ENCODE peak calls at places on chromosomes 5 and 9, in seven cellular contexts. C is psoas muscle; K is left ventricle myocardium superior; H is activated CD8-positive, alpha-beta memory T cell treated with anti-CD3 and anti-CD28 coated beads for 24 hours; Y is fibroblast of lung; B is KG1; W is mesothelial cell of epicardium. F is an unnamed sample.

GRCh38 chr5:98454904-98455303 is 318.6 kb upstream of the RGMB start:
- DNase-seq in C (no peak), K (no peak), H (no peak), Y (peak), B (no peak), W (no peak), F (no peak)

GRCh38 chr5:65482727-65483473 is 1.2 kb upstream of the ADAMTS6 start:
- DNase-seq in C (no peak), K (no peak), H (no peak), Y (peak), B (peak), W (no peak), F (no peak)

GRCh38 chr9:37144762-37145161 is 24.4 kb downstream of the ZCCHC7 start:
- DNase-seq in C (no peak), K (no peak), H (no peak), Y (peak), B (no peak), W (no peak), F (no peak)

GRCh38 chr5:67549263-67549551 is 352.6 kb upstream of the CD180 start:
- DNase-seq in C (no peak), K (no peak), H (no peak), Y (no peak), B (no peak), W (no peak), F (no peak)

GRCh38 chr5:153402550-153402949 is 87.9 kb upstream of the GRIA1 start:
- DNase-seq in C (no peak), K (no peak), H (no peak), Y (no peak), B (no peak), W (no peak), F (no peak)

GRCh38 chr5:17306726-17307091 is 89.3 kb downstream of the BASP1 start:
- DNase-seq in C (no peak), K (no peak), H (no peak), Y (no peak), B (no peak), W (no peak), F (no peak)

GRCh38 chr5:139726248-139726647 is 69.4 kb upstream of the PSD2 start:
- DNase-seq in C (no peak), K (no peak), H (no peak), Y (no peak), B (no peak), W (no peak), F (no peak)

GRCh38 chr5:17024686-17025180 is 88.6 kb upstream of the MYO10 start:
- DNase-seq in C (no peak), K (no peak), H (no peak), Y (peak), B (no peak), W (no peak), F (no peak)

GRCh38 chr9:89817186-89817960 is 212.6 kb downstream of the GADD45G start:
- DNase-seq in C (no peak), K (peak), H (no peak), Y (no peak), B (no peak), W (peak), F (no peak)

GRCh38 chr5:146643805-146644204 is 127.8 kb upstream of the GPR151 start:
- DNase-seq in C (no peak), K (no peak), H (no peak), Y (no peak), B (no peak), W (no peak), F (no peak)

GRCh38 chr9:81083821-81084512 is 605.4 kb downstream of the TLE1 start:
- DNase-seq in C (no peak), K (no peak), H (no peak), Y (peak), B (no peak), W (no peak), F (no peak)

GRCh38 chr9:135920973-135921585 is 13.7 kb upstream of the CAMSAP1 start:
- DNase-seq in C (peak), K (no peak), H (no peak), Y (no peak), B (no peak), W (no peak), F (no peak)

GRCh38 chr5:177095088-177095669 is 8.5 kb downstream of the FGFR4 start:
- DNase-seq in C (no peak), K (no peak), H (no peak), Y (no peak), B (no peak), W (no peak), F (no peak)

GRCh38 chr9:127318651-127319167 is 54.1 kb downstream of the GARNL3 start:
- DNase-seq in C (no peak), K (peak), H (no peak), Y (no peak), B (no peak), W (no peak), F (no peak)

GRCh38 chr9:125329978-125330377 is 68.4 kb downstream of the GAPVD1 start:
- DNase-seq in C (no peak), K (no peak), H (no peak), Y (no peak), B (no peak), W (no peak), F (no peak)

GRCh38 chr5:72126796-72127195 is 19.5 kb downstream of the MAP1B start:
- DNase-seq in C (no peak), K (no peak), H (no peak), Y (no peak), B (no peak), W (no peak), F (no peak)

GRCh38 chr5:151079838-151080619 is 805 bp downstream of the TNIP1 start:
- DNase-seq in C (no peak), K (no peak), H (no peak), Y (peak), B (no peak), W (no peak), F (no peak)

GRCh38 chr5:36950586-36951457 is 74.3 kb downstream of the NIPBL start:
- DNase-seq in C (no peak), K (no peak), H (no peak), Y (peak), B (no peak), W (no peak), F (no peak)

GRCh38 chr5:61600141-61600480 is 268.1 kb downstream of the ZSWIM6 start:
- DNase-seq in C (no peak), K (no peak), H (no peak), Y (no peak), B (no peak), W (no peak), F (no peak)

GRCh38 chr5:76363385-76364261 is 39.5 kb upstream of the IQGAP2 start:
- DNase-seq in C (no peak), K (no peak), H (no peak), Y (peak), B (no peak), W (no peak), F (no peak)